ENCODE peak calls at places on chromosomes 7 and 10, in five cellular contexts. One of them, this sample, is unnamed.
A peak's percentile ranks its signal among the peaks of the same experiment; 100 is the strongest.

GRCh38 chr7:33075818-33076483 is 13.4 kb upstream of the NT5C3A start:
- DNase-seq in AG04450: no peak
- DNase-seq in GM20000: no peak
- DNase-seq in GM06990: no peak
- DNase-seq in astrocyte of the spinal cord: no peak
- DNase-seq in this sample: no peak

GRCh38 chr10:109780997-109781396 is 142.3 kb downstream of the XPNPEP1 start:
- DNase-seq in AG04450: no peak
- DNase-seq in GM20000: no peak
- DNase-seq in GM06990: no peak
- DNase-seq in astrocyte of the spinal cord: no peak
- DNase-seq in this sample: no peak

GRCh38 chr10:79385804-79386531 is 38.7 kb downstream of the PPIF start:
- DNase-seq in AG04450: no peak
- DNase-seq in GM20000: peak; percentile 13
- DNase-seq in GM06990: no peak
- DNase-seq in astrocyte of the spinal cord: no peak
- DNase-seq in this sample: no peak

GRCh38 chr10:131742371-131743000 is 158.3 kb upstream of the PPP2R2D start:
- DNase-seq in AG04450: no peak
- DNase-seq in GM20000: no peak
- DNase-seq in GM06990: no peak
- DNase-seq in astrocyte of the spinal cord: no peak
- DNase-seq in this sample: no peak

GRCh38 chr7:134891262-134892001 is 94.9 kb upstream of the AGBL3 start:
- DNase-seq in AG04450: peak; percentile 69
- DNase-seq in GM20000: no peak
- DNase-seq in GM06990: no peak
- DNase-seq in astrocyte of the spinal cord: peak; percentile 97
- DNase-seq in this sample: peak; percentile 18

GRCh38 chr10:66819691-66820090 is 106.1 kb upstream of the LRRTM3 start:
- DNase-seq in AG04450: no peak
- DNase-seq in GM20000: no peak
- DNase-seq in GM06990: no peak
- DNase-seq in astrocyte of the spinal cord: no peak
- DNase-seq in this sample: no peak

GRCh38 chr10:74784462-74784861 is 41.9 kb upstream of the KAT6B start:
- DNase-seq in AG04450: no peak
- DNase-seq in GM20000: no peak
- DNase-seq in GM06990: no peak
- DNase-seq in astrocyte of the spinal cord: no peak
- DNase-seq in this sample: no peak

GRCh38 chr10:77236700-77237099 is 400.9 kb downstream of the KCNMA1 start:
- DNase-seq in AG04450: no peak
- DNase-seq in GM20000: no peak
- DNase-seq in GM06990: no peak
- DNase-seq in astrocyte of the spinal cord: peak; percentile 69
- DNase-seq in this sample: no peak

GRCh38 chr7:28406192-28406591 is 6.1 kb upstream of the CREB5 start:
- DNase-seq in AG04450: no peak
- DNase-seq in GM20000: no peak
- DNase-seq in GM06990: no peak
- DNase-seq in astrocyte of the spinal cord: no peak
- DNase-seq in this sample: no peak

GRCh38 chr7:157753713-157754415 is 417.1 kb downstream of the DNAJB6 start:
- DNase-seq in AG04450: no peak
- DNase-seq in GM20000: no peak
- DNase-seq in GM06990: no peak
- DNase-seq in astrocyte of the spinal cord: no peak
- DNase-seq in this sample: no peak

GRCh38 chr7:102220929-102221850 is 65.5 kb upstream of the SH2B2 start:
- DNase-seq in AG04450: peak; percentile 26
- DNase-seq in GM20000: no peak
- DNase-seq in GM06990: no peak
- DNase-seq in astrocyte of the spinal cord: peak; percentile 67
- DNase-seq in this sample: no peak

GRCh38 chr10:19592276-19592675 is 224.0 kb upstream of the PLXDC2 start:
- DNase-seq in AG04450: peak; percentile 13
- DNase-seq in GM20000: no peak
- DNase-seq in GM06990: no peak
- DNase-seq in astrocyte of the spinal cord: peak; percentile 26
- DNase-seq in this sample: no peak

GRCh38 chr7:83111391-83111790 is 51.3 kb downstream of the PCLO start:
- DNase-seq in AG04450: no peak
- DNase-seq in GM20000: no peak
- DNase-seq in GM06990: no peak
- DNase-seq in astrocyte of the spinal cord: peak; percentile 68
- DNase-seq in this sample: no peak

GRCh38 chr7:144842377-144842851 is 6.6 kb upstream of the TPK1 start:
- DNase-seq in AG04450: no peak
- DNase-seq in GM20000: peak; percentile 42
- DNase-seq in GM06990: no peak
- DNase-seq in astrocyte of the spinal cord: no peak
- DNase-seq in this sample: peak; percentile 40

GRCh38 chr10:100006241-100006886 is 3.4 kb downstream of the DNMBP start:
- DNase-seq in AG04450: peak; percentile 78
- DNase-seq in GM20000: peak; percentile 55
- DNase-seq in GM06990: peak; percentile 59
- DNase-seq in astrocyte of the spinal cord: peak; percentile 94
- DNase-seq in this sample: peak; percentile 74

GRCh38 chr7:76318488-76319353 is 16.2 kb downstream of the HSPB1 start:
- DNase-seq in AG04450: peak; percentile 76
- DNase-seq in GM20000: peak; percentile 83
- DNase-seq in GM06990: peak; percentile 79
- DNase-seq in astrocyte of the spinal cord: peak; percentile 88
- DNase-seq in this sample: peak; percentile 87

GRCh38 chr7:34584526-34584925 is 73.5 kb upstream of the NPSR1 start:
- DNase-seq in AG04450: no peak
- DNase-seq in GM20000: no peak
- DNase-seq in GM06990: no peak
- DNase-seq in astrocyte of the spinal cord: no peak
- DNase-seq in this sample: no peak

GRCh38 chr7:95298091-95298490 is 26.2 kb downstream of the PON1 start:
- DNase-seq in AG04450: no peak
- DNase-seq in GM20000: no peak
- DNase-seq in GM06990: no peak
- DNase-seq in astrocyte of the spinal cord: no peak
- DNase-seq in this sample: no peak

GRCh38 chr10:21526952-21527633 is 1.6 kb upstream of the SKIDA1 start:
- DNase-seq in AG04450: no peak
- DNase-seq in GM20000: peak; percentile 73
- DNase-seq in GM06990: peak; percentile 69
- DNase-seq in astrocyte of the spinal cord: peak; percentile 76
- DNase-seq in this sample: peak; percentile 70

GRCh38 chr7:95737828-95738505 is 34.4 kb upstream of the DYNC1I1 start:
- DNase-seq in AG04450: no peak
- DNase-seq in GM20000: no peak
- DNase-seq in GM06990: no peak
- DNase-seq in astrocyte of the spinal cord: no peak
- DNase-seq in this sample: no peak

GRCh38 chr10:50232261-50232639 is 19.1 kb downstream of the ASAH2 start:
- DNase-seq in AG04450: no peak
- DNase-seq in GM20000: no peak
- DNase-seq in GM06990: no peak
- DNase-seq in astrocyte of the spinal cord: no peak
- DNase-seq in this sample: no peak

GRCh38 chr7:2523941-2524807 is 4.6 kb downstream of the LFNG start:
- DNase-seq in AG04450: no peak
- DNase-seq in GM20000: no peak
- DNase-seq in GM06990: no peak
- DNase-seq in astrocyte of the spinal cord: peak; percentile 69
- DNase-seq in this sample: no peak

GRCh38 chr7:121313220-121313792 is 15.5 kb upstream of the WNT16 start:
- DNase-seq in AG04450: no peak
- DNase-seq in GM20000: no peak
- DNase-seq in GM06990: no peak
- DNase-seq in astrocyte of the spinal cord: no peak
- DNase-seq in this sample: no peak

GRCh38 chr7:121313793-121314676 is 14.8 kb upstream of the WNT16 start:
- DNase-seq in AG04450: no peak
- DNase-seq in GM20000: peak; percentile 32
- DNase-seq in GM06990: peak; percentile 31
- DNase-seq in astrocyte of the spinal cord: peak; percentile 50
- DNase-seq in this sample: peak; percentile 13
- TF ChIP-seq CTCF in AG04450: no peak
- TF ChIP-seq CTCF in GM20000: no peak
- TF ChIP-seq CTCF in GM06990: peak; percentile 1
- TF ChIP-seq CTCF in astrocyte of the spinal cord: no peak
- TF ChIP-seq CTCF in this sample: peak; percentile 16

GRCh38 chr10:97358349-97358748 is 23.8 kb upstream of the FRAT2 start:
- DNase-seq in AG04450: no peak
- DNase-seq in GM20000: no peak
- DNase-seq in GM06990: no peak
- DNase-seq in astrocyte of the spinal cord: no peak
- DNase-seq in this sample: no peak

GRCh38 chr10:97356318-97356914 is 21.9 kb upstream of the FRAT2 start:
- DNase-seq in AG04450: no peak
- DNase-seq in GM20000: no peak
- DNase-seq in GM06990: no peak
- DNase-seq in astrocyte of the spinal cord: no peak
- DNase-seq in this sample: no peak

GRCh38 chr10:97356918-97357317 is 22.4 kb upstream of the FRAT2 start:
- DNase-seq in AG04450: no peak
- DNase-seq in GM20000: no peak
- DNase-seq in GM06990: no peak
- DNase-seq in astrocyte of the spinal cord: no peak
- DNase-seq in this sample: no peak

GRCh38 chr10:97353945-97354344 is 19.4 kb upstream of the FRAT2 start:
- DNase-seq in AG04450: no peak
- DNase-seq in GM20000: no peak
- DNase-seq in GM06990: no peak
- DNase-seq in astrocyte of the spinal cord: no peak
- DNase-seq in this sample: no peak

DNA sequence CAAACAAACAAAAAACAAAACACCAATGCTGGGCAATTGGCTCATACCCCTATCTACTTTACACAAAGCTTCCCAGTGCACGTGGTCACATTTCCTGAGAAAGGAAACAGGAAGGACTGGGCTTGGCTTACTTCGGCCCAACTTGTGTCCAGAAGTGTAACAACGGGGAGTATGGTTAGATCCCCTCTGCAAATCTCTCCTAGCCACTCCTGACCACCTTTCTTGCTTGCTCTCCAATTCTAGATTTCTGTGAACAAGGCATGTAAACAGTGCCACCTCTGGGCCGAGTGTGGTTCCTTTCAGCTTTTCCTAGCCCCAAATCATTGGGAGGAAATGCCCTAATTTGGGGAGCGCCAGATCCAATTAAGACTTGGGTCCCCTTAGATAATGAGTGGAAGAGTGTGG is 21.0 kb upstream of the FRAT2 start:
- DNase-seq in AG04450: no peak
- DNase-seq in GM20000: no peak
- DNase-seq in GM06990: no peak
- DNase-seq in astrocyte of the spinal cord: no peak
- DNase-seq in this sample: no peak
- TF ChIP-seq CTCF in AG04450: peak; percentile 50
- TF ChIP-seq CTCF in GM20000: no peak
- TF ChIP-seq CTCF in GM06990: peak; percentile 18
- TF ChIP-seq CTCF in astrocyte of the spinal cord: peak; percentile 36
- TF ChIP-seq CTCF in this sample: peak; percentile 28

GRCh38 chr7:120941064-120941463 is 9.5 kb upstream of the ING3 start:
- DNase-seq in AG04450: no peak
- DNase-seq in GM20000: no peak
- DNase-seq in GM06990: no peak
- DNase-seq in astrocyte of the spinal cord: no peak
- DNase-seq in this sample: no peak
- TF ChIP-seq CTCF in AG04450: peak; percentile 22
- TF ChIP-seq CTCF in GM20000: no peak
- TF ChIP-seq CTCF in GM06990: peak; percentile 15
- TF ChIP-seq CTCF in astrocyte of the spinal cord: peak; percentile 10
- TF ChIP-seq CTCF in this sample: peak; percentile 47

GRCh38 chr10:102524746-102525145 is 21.0 kb downstream of the SUFU start:
- DNase-seq in AG04450: no peak
- DNase-seq in GM20000: no peak
- DNase-seq in GM06990: no peak
- DNase-seq in astrocyte of the spinal cord: no peak
- DNase-seq in this sample: no peak
- TF ChIP-seq CTCF in AG04450: no peak
- TF ChIP-seq CTCF in GM20000: no peak
- TF ChIP-seq CTCF in GM06990: no peak
- TF ChIP-seq CTCF in astrocyte of the spinal cord: no peak
- TF ChIP-seq CTCF in this sample: no peak

DNA sequence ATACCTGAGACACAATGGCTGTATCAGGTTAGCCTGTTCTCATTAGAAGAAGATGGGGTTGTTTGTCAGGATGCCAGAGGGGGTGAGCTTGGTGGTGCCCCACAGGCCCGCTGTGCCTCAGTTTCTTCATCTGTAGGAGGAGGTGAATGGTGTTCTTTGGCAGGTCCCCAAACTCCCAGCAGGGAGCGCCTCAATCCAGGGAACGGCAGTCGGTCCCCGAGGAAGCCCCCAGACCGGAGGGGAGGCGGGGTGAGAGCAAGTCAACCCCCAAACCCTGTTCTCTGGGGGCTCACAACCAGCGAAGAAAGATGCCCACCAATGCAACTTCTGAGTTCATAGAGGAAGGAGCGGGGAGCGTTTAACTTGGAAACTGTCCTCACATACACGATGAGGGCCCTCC is 16.0 kb downstream of the C10orf105 start:
- DNase-seq in AG04450: no peak
- DNase-seq in GM20000: no peak
- DNase-seq in GM06990: no peak
- DNase-seq in astrocyte of the spinal cord: no peak
- DNase-seq in this sample: no peak
- TF ChIP-seq CTCF in AG04450: no peak
- TF ChIP-seq CTCF in GM20000: no peak
- TF ChIP-seq CTCF in GM06990: no peak
- TF ChIP-seq CTCF in astrocyte of the spinal cord: no peak
- TF ChIP-seq CTCF in this sample: no peak

This sample was measured in GM13977.